ENCODE peak calls at places on chromosomes 4 and X, in ten cellular contexts. Q is osteocyte; C is neural crest cell; U is stimulated activated CD8-positive, alpha-beta memory T cell treated with anti-CD3 and anti-CD28 coated beads, Interleukin-4, amount 100 ng/mL, for 48 hours; S is NCI-H748 treated with DMSO at 0.1 percent for 48 hours; P is HS-27A; M is pancreas; K is pons; X is ELR; H is activated T-cell treated with anti-CD3 and anti-CD28 coated beads for 4 hours. D is an unnamed sample.
A peak's percentile ranks its signal among the peaks of the same experiment; 100 is the strongest.

GRCh38 chr4:2796261-2797187 is 3.6 kb downstream of the SH3BP2 start:
- DNase-seq in H (no peak), S (no peak), U (no peak), K (no peak), P (no peak), X (peak; percentile 78), Q (peak; percentile 95), C (no peak), M (peak; percentile 96), D (no peak)

GRCh38 chr4:58809366-58809765 is 1699.2 kb upstream of the IGFBP7 start:
- DNase-seq in C (no peak), M (no peak), S (no peak), X (no peak), P (no peak), U (no peak), K (no peak), H (no peak), Q (no peak), D (no peak)

GRCh38 chrX:108162265-108162664 is 70.7 kb downstream of the ATG4A start:
- DNase-seq in K (no peak), S (no peak), C (no peak), U (no peak), H (no peak), M (no peak), P (no peak), Q (no peak), X (no peak), D (no peak)

GRCh38 chr4:27692098-27692679 is 831.5 kb downstream of the STIM2 start:
- DNase-seq in S (peak; percentile 59), K (peak; percentile 44), H (no peak), U (no peak), Q (no peak), C (no peak), P (no peak), X (peak; percentile 77), M (no peak), D (no peak)

GRCh38 chr4:38150766-38151165 is 190.6 kb downstream of the PTTG2 start:
- DNase-seq in U (no peak), M (no peak), K (no peak), C (no peak), S (no peak), P (no peak), X (peak; percentile 55), H (no peak), Q (no peak), D (no peak)

GRCh38 chrX:41785685-41786084 is 61.7 kb downstream of the GPR82 start:
- DNase-seq in M (no peak), C (no peak), X (peak; percentile 52), P (no peak), Q (no peak), H (no peak), S (no peak), U (no peak), K (no peak), D (no peak)

GRCh38 chr4:66906314-66906713 is 639.0 kb downstream of the CENPC start:
- DNase-seq in K (no peak), P (no peak), C (no peak), X (no peak), U (no peak), Q (no peak), S (peak; percentile 27), M (no peak), H (no peak), D (no peak)

GRCh38 chr4:1008840-1009646 is 2.4 kb upstream of the FGFRL1 start:
- DNase-seq in S (no peak), C (no peak), X (peak; percentile 17), K (peak; percentile 14), U (peak; percentile 41), P (no peak), Q (no peak), M (peak; percentile 45), H (no peak), D (peak; percentile 40)

GRCh38 chr4:145552181-145552822 is 66.9 kb upstream of the MMAA start:
- DNase-seq in X (no peak), C (no peak), U (no peak), H (no peak), Q (no peak), K (no peak), M (no peak), P (no peak), S (no peak), D (no peak)

D was measured in naive thymus-derived CD4-positive, alpha-beta T cell.